ENCODE peak calls at places on chromosomes 6 and 20, in seven cellular contexts. G, A, S, P, U, E and J are unnamed samples.

GRCh38 chr6:133587841-133588240 is 301.1 kb upstream of the TCF21 start:
- DNase-seq in G (no peak), A (no peak), S (no peak), P (no peak), U (no peak), E (no peak), J (no peak)

GRCh38 chr20:18133962-18134361 is 3.7 kb upstream of the KAT14 start:
- DNase-seq in G (no peak), A (no peak), S (no peak), P (no peak), U (no peak), E (no peak), J (no peak)

GRCh38 chr20:63191400-63191799 is 24.5 kb downstream of the YTHDF1 start:
- DNase-seq in G (peak), A (no peak), S (peak), P (no peak), U (no peak), E (no peak), J (peak)

GRCh38 chr20:43949741-43950618 is 35.3 kb downstream of the TOX2 start:
- DNase-seq in G (no peak), A (peak), S (no peak), P (no peak), U (peak), E (no peak), J (no peak)

GRCh38 chr6:31438222-31438621 is 34.8 kb downstream of the MICA start:
- DNase-seq in G (no peak), A (no peak), S (no peak), P (no peak), U (no peak), E (no peak), J (no peak)

GRCh38 chr6:170129691-170130171 is 161.1 kb downstream of the DLL1 start:
- DNase-seq in G (no peak), A (no peak), S (no peak), P (no peak), U (peak), E (no peak), J (no peak)

GRCh38 chr6:106098383-106099234 is 12.5 kb downstream of the PRDM1 start:
- DNase-seq in G (no peak), A (peak), S (peak), P (peak), U (no peak), E (no peak), J (peak)

GRCh38 chr20:35174458-35175216 is 2.8 kb downstream of the PROCR start:
- DNase-seq in G (no peak), A (no peak), S (peak), P (peak), U (peak), E (peak), J (no peak)

DNA sequence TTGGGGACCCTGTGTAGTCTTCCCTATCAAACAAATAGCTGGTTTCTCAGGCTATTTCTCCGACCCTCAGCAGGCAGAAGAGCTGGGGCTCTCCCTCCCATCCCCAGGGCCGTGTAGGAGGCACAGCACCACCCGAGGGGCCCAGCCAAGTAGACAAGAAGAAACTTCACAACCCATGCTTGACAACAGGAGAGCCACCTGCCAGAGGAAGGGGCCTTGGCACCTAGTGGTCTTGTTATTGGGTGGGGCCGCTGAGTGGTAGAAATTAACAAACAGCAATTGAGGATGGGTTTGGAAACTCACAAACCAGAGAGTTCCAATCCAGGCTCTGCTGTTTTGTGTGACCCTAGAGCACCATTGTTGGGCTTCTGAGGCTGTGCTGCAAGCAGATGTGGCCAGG is 108.5 kb upstream of the CHD6 start:
- DNase-seq in G (no peak), A (no peak), S (no peak), P (no peak), U (no peak), E (no peak), J (no peak)
- TF ChIP-seq REST in G (no peak), A (no peak), S (no peak), P (no peak), U (no peak), E (no peak), J (no peak)

GRCh38 chr20:14865731-14866130 is 528.3 kb upstream of the FLRT3 start:
- DNase-seq in G (no peak), A (no peak), S (no peak), P (no peak), U (no peak), E (no peak), J (no peak)

GRCh38 chr20:14866841-14867514 is 529.6 kb upstream of the FLRT3 start:
- DNase-seq in G (no peak), A (no peak), S (no peak), P (no peak), U (no peak), E (peak), J (no peak)

GRCh38 chr20:14860410-14860814 is 523.0 kb upstream of the FLRT3 start:
- DNase-seq in G (no peak), A (no peak), S (peak), P (peak), U (no peak), E (peak), J (no peak)

GRCh38 chr20:14861028-14861699 is 523.8 kb upstream of the FLRT3 start:
- DNase-seq in G (no peak), A (no peak), S (no peak), P (peak), U (no peak), E (no peak), J (no peak)

DNA sequence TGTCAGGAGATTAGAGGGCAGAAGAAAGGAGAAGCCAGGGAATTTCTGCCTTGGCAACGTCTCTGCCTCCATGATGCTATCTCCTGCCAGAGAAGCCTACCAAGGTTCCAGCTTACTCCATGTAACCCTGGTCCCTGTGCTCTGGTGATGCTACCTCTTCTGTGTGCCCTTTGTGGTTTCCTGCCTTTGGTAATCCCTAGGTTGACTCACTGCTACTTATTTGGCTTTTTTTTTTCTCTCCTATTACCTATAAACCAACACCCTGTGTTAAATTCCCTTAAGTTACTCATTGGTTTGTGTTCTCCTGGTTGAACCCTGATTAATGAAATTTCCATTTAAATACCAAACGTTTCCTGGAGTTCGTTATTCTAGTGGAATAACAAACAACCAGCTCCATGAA is 527.8 kb upstream of the FLRT3 start:
- DNase-seq in G (no peak), A (no peak), S (no peak), P (no peak), U (no peak), E (no peak), J (no peak)
- TF ChIP-seq REST in G (no peak), A (no peak), S (no peak), P (no peak), U (no peak), E (no peak), J (no peak)

GRCh38 chr6:50843842-50844241 is 25.2 kb downstream of the TFAP2B start:
- DNase-seq in G (no peak), A (no peak), S (no peak), P (peak), U (no peak), E (no peak), J (no peak)
- TF ChIP-seq REST in G (no peak), A (no peak), S (no peak), P (no peak), U (no peak), E (no peak), J (no peak)

GRCh38 chr6:52217761-52218160 is 26.5 kb downstream of the IL17F start:
- DNase-seq in G (no peak), A (no peak), S (no peak), P (no peak), U (no peak), E (peak), J (no peak)

GRCh38 chr6:52216932-52217331 is 27.4 kb downstream of the IL17F start:
- DNase-seq in G (no peak), A (no peak), S (no peak), P (no peak), U (no peak), E (no peak), J (no peak)

GRCh38 chr6:52215787-52216186 is 28.5 kb downstream of the IL17F start:
- DNase-seq in G (no peak), A (no peak), S (no peak), P (no peak), U (no peak), E (no peak), J (no peak)

GRCh38 chr6:52221302-52221701 is 23.0 kb downstream of the IL17F start:
- DNase-seq in G (no peak), A (no peak), S (no peak), P (no peak), U (no peak), E (no peak), J (no peak)
- TF ChIP-seq REST in G (no peak), A (no peak), S (no peak), P (no peak), U (no peak), E (no peak), J (no peak)

DNA sequence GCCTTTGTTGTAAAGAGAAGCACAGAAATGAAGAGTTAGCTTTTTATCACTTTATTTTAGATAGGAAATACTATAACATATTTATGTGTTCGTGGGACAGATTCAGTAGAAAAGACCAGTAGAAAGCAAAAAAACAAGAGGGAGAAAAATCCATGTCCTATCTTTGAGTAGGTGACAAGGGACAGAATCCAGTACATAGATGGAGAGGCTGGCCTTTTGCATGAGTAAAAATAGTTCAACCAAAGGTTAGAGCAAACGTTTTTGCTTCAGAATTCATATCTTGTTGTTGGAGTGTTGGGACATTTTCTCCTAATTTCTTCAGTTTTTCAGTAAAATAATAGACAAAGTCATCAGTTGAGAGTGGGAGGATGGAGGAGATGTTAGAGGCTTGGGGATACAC is 19.6 kb upstream of the FAM83B start:
- DNase-seq in G (no peak), A (no peak), S (no peak), P (no peak), U (no peak), E (no peak), J (no peak)
- TF ChIP-seq REST in G (no peak), A (no peak), S (no peak), P (no peak), U (no peak), E (no peak), J (no peak)

GRCh38 chr6:89506716-89507597 is 74.0 kb downstream of the ANKRD6 start:
- DNase-seq in G (no peak), A (no peak), S (no peak), P (no peak), U (no peak), E (peak), J (no peak)

GRCh38 chr6:89505847-89506246 is 72.9 kb downstream of the ANKRD6 start:
- DNase-seq in G (no peak), A (no peak), S (no peak), P (no peak), U (no peak), E (no peak), J (no peak)

GRCh38 chr6:89508755-89509563 is 76.0 kb downstream of the ANKRD6 start:
- DNase-seq in G (no peak), A (no peak), S (no peak), P (no peak), U (no peak), E (peak), J (no peak)

GRCh38 chr6:89510393-89510792 is 77.4 kb downstream of the ANKRD6 start:
- DNase-seq in G (no peak), A (no peak), S (no peak), P (no peak), U (no peak), E (no peak), J (no peak)

GRCh38 chr6:89509719-89510339 is 76.9 kb downstream of the ANKRD6 start:
- DNase-seq in G (no peak), A (no peak), S (no peak), P (no peak), U (peak), E (peak), J (no peak)
- TF ChIP-seq REST in G (no peak), A (no peak), S (no peak), P (no peak), U (no peak), E (no peak), J (no peak)

GRCh38 chr6:131733376-131734016 is 22.7 kb upstream of the CTAGE9 start:
- DNase-seq in G (peak), A (no peak), S (no peak), P (no peak), U (no peak), E (no peak), J (no peak)
- TF ChIP-seq REST in G (no peak), A (no peak), S (no peak), P (no peak), U (no peak), E (no peak), J (no peak)

DNA sequence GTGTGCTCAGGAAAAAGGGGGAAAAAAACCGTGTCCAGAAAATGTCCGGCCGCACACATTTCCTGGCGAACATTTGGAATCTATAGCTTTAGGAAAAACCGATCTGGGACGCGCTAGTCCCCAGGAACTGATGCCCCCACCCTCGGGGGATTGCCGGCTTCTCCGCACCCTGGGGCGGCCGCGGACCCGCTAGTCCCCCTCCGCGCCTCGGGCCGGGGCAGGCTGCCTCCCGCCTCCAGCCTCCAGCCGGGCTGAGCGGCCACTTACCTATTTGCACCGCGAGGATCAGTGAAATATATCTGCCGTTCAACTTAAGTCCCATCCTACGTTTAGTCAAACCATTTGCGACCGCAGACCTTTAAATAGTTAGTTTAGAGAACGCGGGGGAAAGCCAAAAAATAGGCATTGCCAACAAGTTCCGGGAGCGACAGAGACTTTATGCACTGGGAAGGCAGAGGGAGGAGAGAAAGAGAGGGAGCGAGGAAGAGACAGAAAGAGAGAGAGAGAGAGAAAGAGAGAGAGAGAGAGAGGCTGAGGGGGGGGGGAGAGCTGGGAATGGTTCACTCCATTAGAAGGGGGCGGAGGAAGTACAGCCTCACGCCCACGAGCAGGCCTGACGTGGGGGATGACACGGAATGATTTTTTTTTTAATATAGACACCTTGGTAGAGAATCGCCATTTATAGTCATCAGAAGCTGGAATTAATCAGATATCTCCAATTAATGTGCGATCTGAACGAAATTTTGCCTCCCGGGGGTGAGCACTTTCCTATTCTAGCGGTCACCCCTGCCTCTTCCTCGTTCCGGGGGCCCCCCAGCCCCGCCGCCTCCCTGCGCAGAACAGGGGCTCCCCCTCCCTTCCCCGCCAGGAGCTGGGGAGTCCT is at the start of gene NRN1:
- DNase-seq in G (no peak), A (no peak), S (no peak), P (peak), U (peak), E (no peak), J (no peak)
- TF ChIP-seq REST in G (no peak), A (no peak), S (no peak), P (no peak), U (no peak), E (no peak), J (no peak)